ENCODE peak calls at places on chromosomes 5 and 9, in five cellular contexts. Z is heart left ventricle, N is upper lobe of right lung, G is HCT116, P is fibroblast of mammary gland. V is an unnamed sample.
A peak's percentile ranks its signal among the peaks of the same experiment; 100 is the strongest.

GRCh38 chr5:37437716-37438115 is 58.6 kb downstream of the WDR70 start:
- DNase-seq in P (peak; percentile 18), N (no peak), G (no peak), Z (no peak), V (no peak)

GRCh38 chr5:21709766-21710165 is 1143.4 kb downstream of the CDH12 start:
- DNase-seq in N (no peak), P (no peak), Z (no peak), G (no peak), V (no peak)

GRCh38 chr9:35818341-35818740 is 3.5 kb upstream of the HINT2 start:
- DNase-seq in P (no peak), G (no peak), Z (no peak), N (no peak), V (no peak)

GRCh38 chr5:83095973-83096539 is 18.7 kb downstream of the XRCC4 start:
- DNase-seq in P (peak; percentile 87), Z (no peak), N (no peak), G (peak; percentile 74), V (no peak)

GRCh38 chr5:148620696-148621095 is 33.6 kb downstream of the HTR4 start:
- DNase-seq in N (no peak), Z (no peak), G (no peak), P (no peak), V (no peak)

GRCh38 chr9:121662359-121662758 is 10.9 kb downstream of the DAB2IP start:
- DNase-seq in G (no peak), N (no peak), P (no peak), Z (no peak), V (no peak)

GRCh38 chr5:153613143-153613542 is 122.7 kb downstream of the GRIA1 start:
- DNase-seq in N (no peak), P (peak; percentile 74), Z (no peak), G (no peak), V (no peak)

GRCh38 chr9:94912700-94913249 is 186.3 kb downstream of the AOPEP start:
- DNase-seq in G (peak; percentile 78), Z (peak; percentile 7), P (peak; percentile 68), N (no peak), V (no peak)

GRCh38 chr5:79875230-79875629 is 115.8 kb downstream of the MTX3 start:
- DNase-seq in P (peak; percentile 45), N (no peak), Z (no peak), G (no peak), V (no peak)

GRCh38 chr9:14344846-14345585 is 31.1 kb upstream of the NFIB start:
- DNase-seq in G (no peak), P (no peak), Z (no peak), N (no peak), V (no peak)

GRCh38 chr5:137370511-137371071 is 128.5 kb downstream of the SPOCK1 start:
- DNase-seq in P (no peak), N (no peak), G (no peak), Z (no peak), V (no peak)

GRCh38 chr5:179407191-179408175 is 62.2 kb upstream of the ADAMTS2 start:
- DNase-seq in N (no peak), G (no peak), Z (no peak), P (peak; percentile 19), V (no peak)

GRCh38 chr5:31638748-31639418 is at the start of gene PDZD2:
- DNase-seq in N (peak; percentile 84), P (peak; percentile 43), Z (peak; percentile 90), G (peak; percentile 48), V (peak; percentile 88)

GRCh38 chr5:95684361-95684760 is 1.6 kb upstream of the SPATA9 start:
- DNase-seq in N (no peak), P (no peak), G (no peak), Z (no peak), V (no peak)

GRCh38 chr9:117341161-117341560 is 73.7 kb downstream of the ASTN2 start:
- DNase-seq in P (no peak), N (no peak), Z (no peak), G (no peak), V (no peak)

GRCh38 chr5:67050125-67050524 is 146.5 kb downstream of the CD180 start:
- DNase-seq in P (no peak), G (no peak), Z (no peak), N (no peak), V (no peak)

GRCh38 chr5:67043789-67044511 is 152.6 kb downstream of the CD180 start:
- DNase-seq in Z (no peak), G (no peak), N (no peak), P (no peak), V (no peak)

GRCh38 chr5:67047616-67048015 is 149.0 kb downstream of the CD180 start:
- DNase-seq in P (no peak), G (no peak), N (no peak), Z (no peak), V (no peak)

GRCh38 chr5:67045816-67046740 is 150.5 kb downstream of the CD180 start:
- DNase-seq in N (no peak), Z (no peak), G (no peak), P (no peak), V (no peak)

GRCh38 chr5:67047180-67047579 is 149.4 kb downstream of the CD180 start:
- DNase-seq in Z (peak; percentile 66), G (no peak), N (no peak), P (no peak), V (no peak)
- TF ChIP-seq CTCF in Z (no peak), G (no peak), N (no peak), P (no peak), V (no peak)

GRCh38 chr5:69166686-69167487 is at the start of gene CCNB1:
- DNase-seq in P (peak; percentile 93), Z (peak; percentile 97), G (peak; percentile 96), N (peak; percentile 99), V (peak; percentile 97)
- TF ChIP-seq CTCF in P (no peak), Z (no peak), G (no peak), N (no peak), V (no peak)

DNA sequence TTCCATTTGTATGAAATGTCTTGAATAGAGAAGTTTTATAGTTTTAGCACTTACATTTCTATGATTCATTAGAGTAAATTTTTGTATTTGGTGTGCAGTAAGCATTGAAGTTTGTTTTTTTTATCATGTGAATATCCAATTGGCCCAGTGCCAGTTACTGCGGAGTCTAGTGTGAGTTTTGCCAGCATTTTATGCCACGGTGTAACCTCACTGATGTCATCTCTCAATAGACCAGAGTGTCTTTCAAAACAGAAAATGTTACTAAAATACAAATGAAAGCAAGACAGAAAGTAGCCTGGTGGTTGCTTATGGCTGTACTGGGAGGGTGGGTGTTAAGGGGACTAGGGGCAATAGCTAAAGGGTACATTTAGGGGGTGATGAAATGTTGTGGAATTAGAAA is 62.8 kb downstream of the IPPK start:
- DNase-seq in P (peak; percentile 79), N (no peak), Z (no peak), G (no peak), V (peak; percentile 25)
- TF ChIP-seq CTCF in P (no peak), N (no peak), Z (no peak), G (no peak), V (no peak)

GRCh38 chr5:133785182-133785581 is 172.8 kb upstream of the FSTL4 start:
- DNase-seq in G (no peak), N (no peak), P (no peak), Z (no peak), V (no peak)
- TF ChIP-seq CTCF in G (peak; percentile 17), N (no peak), P (no peak), Z (no peak), V (no peak)

DNA sequence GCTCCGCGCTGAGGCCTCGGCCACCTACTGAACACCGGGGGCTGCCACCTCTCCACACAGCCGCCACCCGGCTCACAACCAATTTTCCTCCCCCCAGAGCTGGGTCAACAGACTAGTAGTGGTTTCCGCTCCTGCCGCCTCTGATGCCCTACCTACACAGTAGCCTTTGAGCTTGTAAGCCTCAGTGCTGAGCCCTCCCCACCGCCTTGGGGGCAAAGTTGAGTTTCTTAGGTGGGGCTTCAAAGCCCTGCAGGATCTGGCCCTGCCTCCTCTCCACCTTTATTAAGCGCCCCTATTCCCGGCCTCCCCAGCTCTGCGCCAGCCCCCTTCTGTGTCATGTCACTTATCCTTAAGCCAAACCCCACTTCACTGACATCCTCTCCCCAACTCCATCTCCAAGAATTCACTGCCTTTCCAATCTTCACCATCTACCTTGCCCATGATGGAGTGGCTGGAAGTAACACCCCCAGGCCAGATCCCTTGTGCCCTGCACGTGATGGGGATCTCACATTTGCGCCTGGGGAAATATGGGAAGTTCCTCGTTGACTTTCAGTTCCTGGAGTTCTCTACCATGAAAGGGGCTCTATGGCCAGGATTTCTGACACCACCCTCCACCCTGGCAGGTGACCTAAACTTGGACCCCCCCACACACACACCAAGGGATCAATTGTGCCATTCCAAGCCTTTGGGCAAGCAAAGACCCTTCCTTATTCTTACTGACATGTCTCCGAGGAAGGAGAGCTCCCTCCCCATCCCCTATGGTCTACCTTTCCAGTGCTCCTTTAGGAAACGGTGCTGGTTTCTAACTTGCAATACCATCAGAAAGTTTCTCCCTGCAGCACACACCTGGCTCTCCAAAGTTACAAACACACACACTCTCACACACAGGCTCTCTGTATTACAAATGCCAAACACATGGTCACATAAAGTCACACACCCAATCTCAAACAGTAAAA is 2.7 kb upstream of the CNTFR start:
- DNase-seq in Z (no peak), P (no peak), N (no peak), G (no peak), V (no peak)
- TF ChIP-seq CTCF in Z (no peak), P (no peak), N (no peak), G (no peak), V (no peak)

GRCh38 chr9:93116049-93116961 is 17.7 kb downstream of the NINJ1 start:
- DNase-seq in P (peak; percentile 85), G (no peak), Z (peak; percentile 73), N (peak; percentile 88), V (no peak)
- TF ChIP-seq CTCF in P (no peak), G (no peak), Z (no peak), N (no peak), V (no peak)

GRCh38 chr5:172187118-172188032 is 649 bp downstream of the STK10 start:
- DNase-seq in G (peak; percentile 26), Z (peak; percentile 64), N (peak; percentile 84), P (peak; percentile 83), V (peak; percentile 72)
- TF ChIP-seq CTCF in G (no peak), Z (no peak), N (no peak), P (no peak), V (no peak)